ENCODE peak calls at places on chromosome 20, in six cellular contexts. R is GM12865; O is psoas muscle; T is CD8-positive, alpha-beta T cell; B is cardiac fibroblast; Q is progenitor cell of endocrine pancreas. A is an unnamed sample.
A peak's percentile ranks its signal among the peaks of the same experiment; 100 is the strongest.

GRCh38 chr20:53915459-53916172 is 154.8 kb downstream of the BCAS1 start:
- DNase-seq in T (peak; percentile 91), R (peak; percentile 94), Q (peak; percentile 90), B (peak; percentile 96), O (peak; percentile 93), A (no peak)

GRCh38 chr20:17619351-17620093 is 49.6 kb downstream of the DSTN start:
- DNase-seq in R (no peak), T (no peak), O (no peak), Q (no peak), B (no peak), A (no peak)

GRCh38 chr20:1951436-1952115 is 42.3 kb downstream of the PDYN start:
- DNase-seq in T (no peak), Q (no peak), R (no peak), B (no peak), O (no peak), A (no peak)

GRCh38 chr20:49045440-49046086 is 549 bp upstream of the CSE1L start:
- DNase-seq in B (peak; percentile 7), T (no peak), R (peak; percentile 56), O (peak; percentile 28), Q (no peak), A (no peak)

GRCh38 chr20:10430000-10430466 is 4.0 kb downstream of the MKKS start:
- DNase-seq in O (no peak), T (no peak), B (peak; percentile 76), Q (no peak), R (no peak), A (no peak)

GRCh38 chr20:38157635-38158495 is 7.2 kb downstream of the TGM2 start:
- DNase-seq in Q (no peak), O (no peak), R (no peak), B (peak; percentile 26), T (no peak), A (no peak)

GRCh38 chr20:38842558-38842981 is 37.1 kb downstream of the PPP1R16B start:
- DNase-seq in T (no peak), Q (no peak), B (no peak), R (peak; percentile 97), O (no peak), A (no peak)

GRCh38 chr20:5065489-5066383 is 54.0 kb downstream of the PCNA start:
- DNase-seq in Q (no peak), T (no peak), O (peak; percentile 75), R (no peak), B (peak; percentile 97), A (no peak)

GRCh38 chr20:48194578-48194977 is 409.3 kb upstream of the SULF2 start:
- DNase-seq in T (no peak), Q (no peak), R (no peak), O (no peak), B (no peak), A (no peak)

GRCh38 chr20:37071481-37071911 is 24.3 kb downstream of the RBL1 start:
- DNase-seq in O (no peak), B (peak; percentile 28), R (peak; percentile 73), T (peak; percentile 8), Q (no peak), A (no peak)

GRCh38 chr20:23612385-23612784 is 6.7 kb upstream of the CST9 start:
- DNase-seq in B (no peak), R (no peak), O (no peak), T (no peak), Q (no peak), A (no peak)

GRCh38 chr20:1337441-1337840 is 8.5 kb upstream of the SDCBP2 start:
- DNase-seq in B (no peak), R (no peak), O (no peak), T (no peak), Q (no peak), A (no peak)

GRCh38 chr20:59779656-59780380 is 153.6 kb downstream of the SYCP2 start:
- DNase-seq in Q (no peak), O (no peak), B (no peak), T (no peak), R (no peak), A (no peak)

GRCh38 chr20:879626-880025 is 36.5 kb downstream of the ANGPT4 start:
- DNase-seq in O (no peak), B (no peak), Q (no peak), R (no peak), T (no peak), A (no peak)

GRCh38 chr20:43068482-43068881 is 121.2 kb downstream of the PTPRT start:
- DNase-seq in R (no peak), Q (no peak), B (no peak), T (no peak), O (no peak), A (no peak)

GRCh38 chr20:16580127-16580526 is 6.9 kb upstream of the KIF16B start:
- DNase-seq in R (no peak), B (peak; percentile 79), T (no peak), O (no peak), Q (no peak), A (no peak)

GRCh38 chr20:62776692-62777527 is 19.4 kb upstream of the MRGBP start:
- DNase-seq in T (peak; percentile 63), O (no peak), R (peak; percentile 76), Q (no peak), B (peak; percentile 19), A (no peak)

GRCh38 chr20:1902188-1902587 is 7.0 kb downstream of the SIRPA start:
- DNase-seq in T (no peak), Q (no peak), B (no peak), O (no peak), R (no peak), A (no peak)

GRCh38 chr20:54619181-54619580 is 143.8 kb downstream of the DOK5 start:
- DNase-seq in Q (no peak), O (no peak), B (no peak), T (no peak), R (no peak), A (no peak)

GRCh38 chr20:63698739-63699465 is 2.5 kb downstream of the TNFRSF6B start:
- DNase-seq in T (no peak), B (peak; percentile 95), Q (no peak), O (peak; percentile 85), R (peak; percentile 77), A (peak; percentile 88)

GRCh38 chr20:313402-313801 is 11.9 kb upstream of the SOX12 start:
- DNase-seq in O (no peak), Q (no peak), R (no peak), T (no peak), B (no peak), A (no peak)

GRCh38 chr20:31831771-31832306 is 12.7 kb downstream of the MYLK2 start:
- DNase-seq in O (no peak), B (no peak), T (no peak), R (no peak), Q (no peak), A (no peak)

GRCh38 chr20:57435498-57436222 is 44.5 kb downstream of the RBM38 start:
- DNase-seq in T (peak; percentile 8), B (peak; percentile 20), Q (no peak), O (peak; percentile 85), R (peak; percentile 42), A (no peak)
- TF ChIP-seq CTCF in T (no peak), B (no peak), Q (no peak), O (no peak), R (no peak), A (peak; percentile 12)

GRCh38 chr20:61397146-61397545 is 145.1 kb downstream of the CDH4 start:
- DNase-seq in O (no peak), R (no peak), Q (no peak), T (no peak), B (no peak), A (no peak)

GRCh38 chr20:61399433-61399832 is 147.4 kb downstream of the CDH4 start:
- DNase-seq in O (no peak), B (no peak), Q (no peak), R (no peak), T (no peak), A (peak; percentile 62)

GRCh38 chr20:61397790-61398189 is 145.7 kb downstream of the CDH4 start:
- DNase-seq in B (no peak), Q (no peak), R (no peak), O (no peak), T (no peak), A (no peak)

GRCh38 chr20:61394088-61394822 is 142.2 kb downstream of the CDH4 start:
- DNase-seq in B (no peak), R (no peak), Q (no peak), O (no peak), T (no peak), A (peak; percentile 59)

GRCh38 chr20:61396262-61396848 is 144.3 kb downstream of the CDH4 start:
- DNase-seq in T (no peak), B (no peak), R (no peak), O (no peak), Q (no peak), A (no peak)
- TF ChIP-seq CTCF in T (no peak), B (no peak), R (no peak), O (no peak), Q (no peak), A (no peak)

GRCh38 chr20:51495921-51496545 is 46.5 kb downstream of the NFATC2 start:
- DNase-seq in R (no peak), T (no peak), B (no peak), Q (no peak), O (no peak), A (no peak)
- TF ChIP-seq CTCF in R (no peak), T (no peak), B (no peak), Q (no peak), O (no peak), A (no peak)

GRCh38 chr20:58538752-58539151 is 23.6 kb upstream of the APCDD1L start:
- DNase-seq in Q (no peak), R (no peak), O (no peak), T (no peak), B (peak; percentile 63), A (no peak)
- TF ChIP-seq CTCF in Q (no peak), R (no peak), O (no peak), T (no peak), B (no peak), A (no peak)

DNA sequence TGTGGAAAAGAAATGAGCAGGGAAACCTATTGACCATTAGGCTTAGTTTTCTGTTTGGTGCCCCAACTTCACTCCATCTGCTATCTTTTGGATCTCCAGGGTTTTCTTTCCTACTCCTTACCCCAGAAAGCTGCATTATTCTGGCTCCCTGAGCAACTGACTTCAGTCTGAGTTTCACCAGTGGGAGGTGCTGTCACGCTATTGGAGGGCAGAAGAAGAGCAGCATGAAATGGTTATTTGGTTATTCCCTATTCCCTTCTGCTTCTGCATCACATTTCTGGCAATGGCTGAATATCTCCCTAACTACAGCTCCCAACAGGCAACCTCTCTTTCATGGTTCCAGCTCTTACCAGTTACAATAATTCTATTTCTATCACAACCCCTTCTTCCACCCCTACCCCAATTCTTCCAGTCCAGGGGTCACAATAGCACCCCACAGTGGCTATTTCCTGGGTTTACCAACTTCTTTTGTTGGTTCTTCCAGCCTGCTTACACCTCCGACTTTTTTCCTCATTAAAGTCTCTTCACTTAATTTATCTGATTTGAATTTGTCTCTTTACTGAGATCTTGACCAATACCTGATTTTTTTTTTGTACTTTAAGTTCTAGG is 311.5 kb downstream of the PLCB1 start:
- DNase-seq in B (no peak), R (no peak), T (no peak), O (no peak), Q (no peak), A (no peak)
- TF ChIP-seq CTCF in B (no peak), R (no peak), T (no peak), O (no peak), Q (no peak), A (peak; percentile 19)

GRCh38 chr20:40777653-40778052 is 88.6 kb upstream of the MAFB start:
- DNase-seq in T (no peak), B (no peak), O (no peak), R (no peak), Q (no peak), A (no peak)
- TF ChIP-seq CTCF in T (no peak), B (no peak), O (no peak), R (no peak), Q (no peak), A (no peak)

GRCh38 chr20:19903168-19903676 is 113.9 kb upstream of the NAA20 start:
- DNase-seq in Q (no peak), T (no peak), O (no peak), B (peak; percentile 68), R (peak; percentile 77), A (no peak)
- TF ChIP-seq CTCF in Q (no peak), T (no peak), O (no peak), B (no peak), R (peak; percentile 32), A (no peak)

A was measured in chondrocyte.